ENCODE peak calls at places on chromosomes 13 and 19, in four cellular contexts. U, W, A and P are unnamed samples.

GRCh38 chr13:60654405-60654804 is 257.4 kb downstream of the TDRD3 start:
- DNase-seq in U (no peak), W (no peak), A (no peak), P (peak)

GRCh38 chr19:7694499-7694898 is 7.4 kb downstream of the FCER2 start:
- DNase-seq in U (no peak), W (no peak), A (no peak), P (no peak)

GRCh38 chr19:2302319-2303208 is 5.4 kb downstream of the LINGO3 start:
- DNase-seq in U (no peak), W (no peak), A (no peak), P (no peak)

GRCh38 chr13:112060899-112061366 is 6.0 kb upstream of the SOX1 start:
- DNase-seq in U (no peak), W (no peak), A (no peak), P (no peak)

GRCh38 chr19:55050749-55051532 is 12.0 kb downstream of the RDH13 start:
- DNase-seq in U (no peak), W (no peak), A (no peak), P (no peak)

GRCh38 chr19:3458229-3458555 is 22.1 kb downstream of the SMIM24 start:
- DNase-seq in U (no peak), W (no peak), A (no peak), P (no peak)

GRCh38 chr19:36685835-36686234 is 1.6 kb upstream of the ZNF567 start:
- DNase-seq in U (no peak), W (no peak), A (no peak), P (no peak)

GRCh38 chr19:58516246-58516836 is 3.3 kb downstream of the ZBTB45 start:
- DNase-seq in U (no peak), W (no peak), A (no peak), P (no peak)

GRCh38 chr13:79290595-79291244 is 115.3 kb downstream of the RBM26 start:
- DNase-seq in U (no peak), W (no peak), A (no peak), P (no peak)

GRCh38 chr19:49020342-49020741 is 3.5 kb upstream of the LHB start:
- DNase-seq in U (no peak), W (no peak), A (no peak), P (no peak)

GRCh38 chr19:38834104-38834490 is 2.5 kb upstream of the ECH1 start:
- DNase-seq in U (no peak), W (no peak), A (no peak), P (no peak)

GRCh38 chr19:2385053-2385721 is 25.1 kb downstream of the TMPRSS9 start:
- DNase-seq in U (no peak), W (peak), A (no peak), P (peak)

GRCh38 chr13:54687173-54687572 is 1658.6 kb downstream of the OLFM4 start:
- DNase-seq in U (no peak), W (no peak), A (no peak), P (no peak)

GRCh38 chr19:28519950-28520861 is 692.7 kb downstream of the UQCRFS1 start:
- DNase-seq in U (no peak), W (no peak), A (no peak), P (no peak)

GRCh38 chr13:75303295-75303694 is 178.7 kb downstream of the TBC1D4 start:
- DNase-seq in U (no peak), W (no peak), A (no peak), P (no peak)
- H3K27ac ChIP-seq in U (no peak), W (no peak), A (no peak), P (no peak)

DNA sequence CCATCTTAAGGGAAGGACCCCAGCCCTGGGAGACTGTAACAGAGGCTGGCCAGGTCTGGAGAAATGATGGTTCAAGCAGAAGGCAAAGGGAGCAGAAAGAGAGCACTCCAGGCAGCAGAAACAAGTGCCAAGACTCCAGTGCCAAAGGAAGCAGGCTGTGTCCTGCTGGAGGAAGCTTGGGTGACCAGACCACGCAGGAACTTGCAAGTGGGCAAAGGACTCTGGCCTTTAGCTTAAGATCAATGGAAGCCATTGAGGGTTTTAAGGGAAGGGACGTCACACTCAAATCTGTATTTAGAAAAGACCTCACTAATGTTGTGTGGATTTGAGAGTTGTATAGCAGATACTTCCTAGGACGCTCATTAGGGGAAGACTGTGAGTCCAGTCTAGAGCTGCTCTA is 95.5 kb downstream of the MIPEP start:
- DNase-seq in U (no peak), W (no peak), A (no peak), P (no peak)
- H3K27ac ChIP-seq in U (no peak), W (no peak), A (no peak), P (no peak)

GRCh38 chr19:5539431-5539833 is 28.3 kb downstream of the TINCR start:
- DNase-seq in U (no peak), W (no peak), A (no peak), P (no peak)

GRCh38 chr19:5540208-5540607 is 27.5 kb downstream of the TINCR start:
- DNase-seq in U (no peak), W (no peak), A (no peak), P (no peak)

GRCh38 chr19:5537870-5538269 is 29.9 kb downstream of the TINCR start:
- DNase-seq in U (no peak), W (no peak), A (no peak), P (no peak)

GRCh38 chr19:5542665-5543064 is 25.1 kb downstream of the TINCR start:
- DNase-seq in U (no peak), W (no peak), A (no peak), P (no peak)

DNA sequence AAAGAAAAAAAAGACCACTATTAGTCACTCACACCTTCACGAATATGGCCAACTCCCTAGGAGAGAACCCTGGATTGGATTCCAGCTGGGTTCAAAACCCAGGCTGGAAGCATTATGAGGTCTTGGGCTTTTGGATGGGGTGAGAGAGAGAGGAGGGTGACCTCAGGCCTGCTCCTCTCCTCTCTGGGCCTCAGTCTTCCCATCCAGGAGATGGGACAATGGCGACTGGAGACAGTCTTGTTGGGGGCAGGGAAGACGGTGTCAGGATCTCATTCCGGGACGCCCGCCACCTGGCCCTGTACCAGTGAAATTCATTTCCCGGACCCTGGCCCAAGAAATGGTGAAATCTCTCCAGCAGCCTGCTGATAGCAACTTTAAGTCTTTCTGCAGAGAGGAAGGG is 26.3 kb downstream of the TINCR start:
- DNase-seq in U (no peak), W (no peak), A (no peak), P (no peak)
- H3K27ac ChIP-seq in U (no peak), W (no peak), A (no peak), P (no peak)

GRCh38 chr19:32828643-32829344 is 40.8 kb downstream of the SLC7A9 start:
- DNase-seq in U (no peak), W (no peak), A (no peak), P (no peak)
- H3K27ac ChIP-seq in U (no peak), W (no peak), A (no peak), P (no peak)